ENCODE peak calls at places on chromosomes 11 and 22, in eight cellular contexts. One of them, this sample, is unnamed.

GRCh38 chr11:235180-235997 is 753 bp downstream of the SIRT3 start:
- DNase-seq in thoracic aorta: no peak
- DNase-seq in spleen: no peak
- DNase-seq in lung: no peak
- DNase-seq in astrocyte: no peak
- DNase-seq in fibroblast of lung: peak; percentile 45
- DNase-seq in right cardiac atrium: no peak
- DNase-seq in trophoblast cell: no peak
- DNase-seq in this sample: no peak

GRCh38 chr11:102386376-102386775 is 39.4 kb downstream of the BIRC2 start:
- DNase-seq in trophoblast cell: no peak
- DNase-seq in thoracic aorta: no peak
- DNase-seq in astrocyte: no peak
- DNase-seq in right cardiac atrium: no peak
- DNase-seq in fibroblast of lung: no peak
- DNase-seq in lung: no peak
- DNase-seq in spleen: no peak
- DNase-seq in this sample: no peak

GRCh38 chr11:11268119-11268518 is 84.9 kb downstream of the CSNK2A3 start:
- DNase-seq in thoracic aorta: no peak
- DNase-seq in spleen: no peak
- DNase-seq in trophoblast cell: no peak
- DNase-seq in astrocyte: no peak
- DNase-seq in lung: no peak
- DNase-seq in fibroblast of lung: no peak
- DNase-seq in right cardiac atrium: no peak
- DNase-seq in this sample: no peak

GRCh38 chr11:120562806-120563425 is 51.4 kb downstream of the GRIK4 start:
- DNase-seq in trophoblast cell: no peak
- DNase-seq in astrocyte: no peak
- DNase-seq in spleen: peak; percentile 48
- DNase-seq in lung: no peak
- DNase-seq in fibroblast of lung: peak; percentile 20
- DNase-seq in right cardiac atrium: peak; percentile 73
- DNase-seq in thoracic aorta: no peak
- DNase-seq in this sample: no peak

GRCh38 chr11:75577198-75577597 is 15.1 kb downstream of the SERPINH1 start:
- DNase-seq in spleen: no peak
- DNase-seq in right cardiac atrium: peak; percentile 85
- DNase-seq in trophoblast cell: no peak
- DNase-seq in thoracic aorta: no peak
- DNase-seq in astrocyte: no peak
- DNase-seq in fibroblast of lung: no peak
- DNase-seq in lung: no peak
- DNase-seq in this sample: no peak

GRCh38 chr11:126118806-126119205 is 56.1 kb upstream of the CDON start:
- DNase-seq in lung: no peak
- DNase-seq in thoracic aorta: no peak
- DNase-seq in trophoblast cell: no peak
- DNase-seq in right cardiac atrium: peak; percentile 59
- DNase-seq in astrocyte: no peak
- DNase-seq in spleen: peak; percentile 47
- DNase-seq in fibroblast of lung: no peak
- DNase-seq in this sample: no peak

GRCh38 chr11:23897453-23898289 is 599.2 kb upstream of the LUZP2 start:
- DNase-seq in spleen: no peak
- DNase-seq in fibroblast of lung: peak; percentile 93
- DNase-seq in astrocyte: peak; percentile 92
- DNase-seq in lung: no peak
- DNase-seq in right cardiac atrium: no peak
- DNase-seq in trophoblast cell: peak; percentile 66
- DNase-seq in thoracic aorta: no peak
- DNase-seq in this sample: no peak

GRCh38 chr22:45740236-45740635 is 68.6 kb downstream of the ATXN10 start:
- DNase-seq in astrocyte: peak; percentile 81
- DNase-seq in spleen: no peak
- DNase-seq in thoracic aorta: no peak
- DNase-seq in right cardiac atrium: no peak
- DNase-seq in fibroblast of lung: peak; percentile 83
- DNase-seq in lung: no peak
- DNase-seq in trophoblast cell: no peak
- DNase-seq in this sample: no peak

GRCh38 chr11:58179648-58180047 is 9.2 kb upstream of the OR9Q2 start:
- DNase-seq in lung: no peak
- DNase-seq in thoracic aorta: no peak
- DNase-seq in trophoblast cell: no peak
- DNase-seq in fibroblast of lung: no peak
- DNase-seq in right cardiac atrium: no peak
- DNase-seq in astrocyte: no peak
- DNase-seq in spleen: no peak
- DNase-seq in this sample: no peak

GRCh38 chr11:68266121-68266891 is 5.5 kb downstream of the C11orf24 start:
- DNase-seq in spleen: no peak
- DNase-seq in right cardiac atrium: no peak
- DNase-seq in astrocyte: no peak
- DNase-seq in fibroblast of lung: no peak
- DNase-seq in thoracic aorta: no peak
- DNase-seq in trophoblast cell: no peak
- DNase-seq in lung: no peak
- DNase-seq in this sample: no peak

GRCh38 chr11:69079891-69080290 is 31.2 kb downstream of the TPCN2 start:
- DNase-seq in trophoblast cell: no peak
- DNase-seq in fibroblast of lung: no peak
- DNase-seq in right cardiac atrium: peak; percentile 26
- DNase-seq in thoracic aorta: no peak
- DNase-seq in lung: no peak
- DNase-seq in astrocyte: no peak
- DNase-seq in spleen: no peak
- DNase-seq in this sample: no peak

GRCh38 chr11:128135451-128135850 is 451.9 kb downstream of the ETS1 start:
- DNase-seq in lung: no peak
- DNase-seq in right cardiac atrium: no peak
- DNase-seq in astrocyte: peak; percentile 89
- DNase-seq in trophoblast cell: no peak
- DNase-seq in spleen: no peak
- DNase-seq in fibroblast of lung: peak; percentile 93
- DNase-seq in thoracic aorta: no peak
- DNase-seq in this sample: no peak
- H3K27ac ChIP-seq in lung: no peak overlapping the region
- H3K27ac ChIP-seq in right cardiac atrium: no peak overlapping the region
- H3K27ac ChIP-seq in astrocyte: peak overlapping the region; percentile 11
- H3K27ac ChIP-seq in trophoblast cell: no peak overlapping the region
- H3K27ac ChIP-seq in spleen: no peak overlapping the region
- H3K27ac ChIP-seq in fibroblast of lung: no peak overlapping the region
- H3K27ac ChIP-seq in thoracic aorta: no peak overlapping the region
- H3K27ac ChIP-seq in this sample: peak overlapping the region; percentile 80

DNA sequence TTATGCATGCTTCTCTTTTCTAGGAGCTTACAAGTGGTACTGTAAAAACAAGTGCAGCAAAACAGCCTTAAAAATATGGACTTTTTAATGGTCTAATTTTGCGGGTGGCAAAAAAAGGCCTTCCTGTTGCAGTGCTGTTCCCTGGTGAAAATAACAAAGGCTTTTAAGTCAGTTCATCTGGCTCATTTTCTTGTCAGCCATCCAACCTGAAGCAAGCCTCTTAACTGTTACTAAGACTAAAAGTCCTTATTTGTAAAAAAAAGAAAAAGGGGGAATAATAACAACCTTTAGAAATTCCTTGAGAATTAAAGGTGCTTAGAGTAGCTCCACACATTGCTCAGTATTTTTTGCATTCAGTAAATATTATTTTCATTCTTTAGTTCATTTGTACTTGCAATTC is 200.5 kb upstream of the CHORDC1 start:
- DNase-seq in astrocyte: no peak
- DNase-seq in right cardiac atrium: no peak
- DNase-seq in trophoblast cell: no peak
- DNase-seq in spleen: no peak
- DNase-seq in thoracic aorta: no peak
- DNase-seq in fibroblast of lung: no peak
- DNase-seq in lung: no peak
- DNase-seq in this sample: no peak
- H3K27ac ChIP-seq in astrocyte: no peak overlapping the region
- H3K27ac ChIP-seq in right cardiac atrium: no peak overlapping the region
- H3K27ac ChIP-seq in trophoblast cell: no peak overlapping the region
- H3K27ac ChIP-seq in spleen: no peak overlapping the region
- H3K27ac ChIP-seq in thoracic aorta: no peak overlapping the region
- H3K27ac ChIP-seq in fibroblast of lung: no peak overlapping the region
- H3K27ac ChIP-seq in lung: no peak overlapping the region
- H3K27ac ChIP-seq in this sample: no peak overlapping the region

GRCh38 chr11:111115890-111116289 is 129.6 kb upstream of the POU2AF2 start:
- DNase-seq in trophoblast cell: no peak
- DNase-seq in fibroblast of lung: no peak
- DNase-seq in astrocyte: no peak
- DNase-seq in lung: no peak
- DNase-seq in thoracic aorta: no peak
- DNase-seq in spleen: no peak
- DNase-seq in right cardiac atrium: no peak
- DNase-seq in this sample: no peak
- H3K27ac ChIP-seq in trophoblast cell: no peak overlapping the region
- H3K27ac ChIP-seq in fibroblast of lung: no peak overlapping the region
- H3K27ac ChIP-seq in astrocyte: no peak overlapping the region
- H3K27ac ChIP-seq in lung: no peak overlapping the region
- H3K27ac ChIP-seq in thoracic aorta: no peak overlapping the region
- H3K27ac ChIP-seq in spleen: no peak overlapping the region
- H3K27ac ChIP-seq in right cardiac atrium: no peak overlapping the region
- H3K27ac ChIP-seq in this sample: no peak overlapping the region

GRCh38 chr22:23834406-23834805 is 4.4 kb downstream of the DERL3 start:
- DNase-seq in lung: no peak
- DNase-seq in trophoblast cell: no peak
- DNase-seq in spleen: no peak
- DNase-seq in fibroblast of lung: no peak
- DNase-seq in astrocyte: no peak
- DNase-seq in thoracic aorta: no peak
- DNase-seq in right cardiac atrium: no peak
- DNase-seq in this sample: no peak

GRCh38 chr22:23833911-23834317 is 4.9 kb downstream of the DERL3 start:
- DNase-seq in fibroblast of lung: no peak
- DNase-seq in right cardiac atrium: no peak
- DNase-seq in astrocyte: no peak
- DNase-seq in spleen: peak; percentile 62
- DNase-seq in trophoblast cell: no peak
- DNase-seq in thoracic aorta: no peak
- DNase-seq in lung: no peak
- DNase-seq in this sample: peak; percentile 38

GRCh38 chr22:23835773-23836144 is 3.0 kb downstream of the DERL3 start:
- DNase-seq in fibroblast of lung: no peak
- DNase-seq in thoracic aorta: no peak
- DNase-seq in astrocyte: no peak
- DNase-seq in trophoblast cell: no peak
- DNase-seq in right cardiac atrium: no peak
- DNase-seq in lung: no peak
- DNase-seq in spleen: peak; percentile 59
- DNase-seq in this sample: no peak

GRCh38 chr22:23836281-23836680 is 2.5 kb downstream of the DERL3 start:
- DNase-seq in fibroblast of lung: no peak
- DNase-seq in right cardiac atrium: no peak
- DNase-seq in thoracic aorta: no peak
- DNase-seq in astrocyte: no peak
- DNase-seq in trophoblast cell: no peak
- DNase-seq in spleen: peak; percentile 73
- DNase-seq in lung: no peak
- DNase-seq in this sample: peak; percentile 42

DNA sequence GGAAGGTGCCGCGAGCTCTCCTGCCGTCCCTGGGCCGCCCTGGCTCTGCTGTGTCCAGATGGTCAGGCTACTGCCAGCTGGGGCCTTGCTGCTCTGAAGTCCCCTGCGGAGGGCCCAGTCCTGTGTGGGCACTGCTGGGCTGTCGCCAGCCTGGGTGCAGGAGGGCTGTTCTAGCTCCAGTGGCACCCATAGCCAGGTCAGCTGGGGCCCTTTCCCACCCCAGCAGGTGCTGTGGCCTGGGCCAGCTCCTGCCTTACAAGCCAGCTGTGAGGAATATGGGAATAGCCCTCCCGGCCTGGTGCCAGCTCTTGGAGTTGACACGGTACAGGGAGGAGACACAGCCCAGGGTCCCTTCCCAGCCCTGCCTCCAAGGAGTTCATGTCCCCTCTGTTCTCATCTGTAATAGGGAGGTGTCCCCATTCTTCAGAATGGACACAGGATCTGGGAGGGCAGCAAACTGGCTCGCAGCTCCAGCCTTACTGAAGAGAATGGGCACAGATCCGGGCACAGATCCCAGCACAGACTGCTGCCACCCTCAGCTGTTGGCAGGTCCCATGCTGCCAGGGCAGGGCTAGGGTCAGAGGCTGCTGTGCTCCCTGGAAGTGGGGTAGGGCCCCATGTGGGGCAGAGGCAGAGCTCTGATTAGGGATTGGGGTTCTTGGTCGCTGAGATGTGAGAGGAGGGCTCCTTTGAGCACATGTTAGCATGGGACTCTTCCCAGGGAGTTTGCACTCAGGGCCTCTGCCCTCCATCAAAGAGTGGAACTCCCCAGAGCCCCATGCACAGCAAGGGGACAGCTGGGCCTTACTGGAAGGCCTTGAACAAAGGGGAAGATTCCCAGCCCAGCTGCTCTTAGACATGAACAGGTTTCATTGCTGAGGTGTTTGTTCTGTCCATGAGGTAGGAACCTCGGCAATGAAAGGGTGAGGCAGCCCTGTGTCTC is 3.7 kb downstream of the DERL3 start:
- DNase-seq in trophoblast cell: no peak
- DNase-seq in astrocyte: no peak
- DNase-seq in fibroblast of lung: no peak
- DNase-seq in lung: no peak
- DNase-seq in right cardiac atrium: peak; percentile 83
- DNase-seq in spleen: peak; percentile 68
- DNase-seq in thoracic aorta: no peak
- DNase-seq in this sample: peak; percentile 51
- H3K27ac ChIP-seq in trophoblast cell: no peak overlapping the region
- H3K27ac ChIP-seq in astrocyte: no peak overlapping the region
- H3K27ac ChIP-seq in fibroblast of lung: no peak overlapping the region
- H3K27ac ChIP-seq in lung: peak overlapping the region; percentile 87
- H3K27ac ChIP-seq in right cardiac atrium: peak overlapping the region; percentile 76
- H3K27ac ChIP-seq in spleen: no peak overlapping the region
- H3K27ac ChIP-seq in thoracic aorta: peak overlapping the region; percentile 56
- H3K27ac ChIP-seq in this sample: no peak overlapping the region

DNA sequence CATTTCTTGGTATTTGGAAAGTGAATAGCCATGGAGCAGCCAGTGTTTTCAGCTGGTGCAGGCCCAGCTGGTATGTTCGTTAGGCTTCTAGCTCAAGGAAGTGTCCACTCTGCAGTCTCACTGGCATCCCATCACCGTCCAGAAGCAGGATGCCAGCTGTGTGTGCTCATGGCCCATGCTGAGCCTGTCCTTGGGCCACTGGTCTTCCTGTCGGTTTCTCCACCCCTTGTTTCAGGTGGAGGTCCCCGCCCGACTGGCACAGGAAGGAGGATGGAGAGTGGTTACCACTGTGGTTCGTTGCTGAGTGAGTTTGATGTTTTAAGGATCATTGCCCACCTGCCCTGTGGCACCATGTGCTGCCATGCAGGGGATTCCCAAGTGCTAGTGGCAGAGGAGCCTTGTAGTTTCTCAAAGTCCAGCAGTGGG is 63.7 kb downstream of the MED15 start:
- DNase-seq in trophoblast cell: no peak
- DNase-seq in lung: no peak
- DNase-seq in spleen: peak; percentile 71
- DNase-seq in astrocyte: no peak
- DNase-seq in right cardiac atrium: no peak
- DNase-seq in thoracic aorta: no peak
- DNase-seq in fibroblast of lung: no peak
- DNase-seq in this sample: no peak
- H3K27ac ChIP-seq in trophoblast cell: no peak overlapping the region
- H3K27ac ChIP-seq in lung: no peak overlapping the region
- H3K27ac ChIP-seq in spleen: no peak overlapping the region
- H3K27ac ChIP-seq in astrocyte: no peak overlapping the region
- H3K27ac ChIP-seq in right cardiac atrium: no peak overlapping the region
- H3K27ac ChIP-seq in thoracic aorta: peak overlapping the region; percentile 19
- H3K27ac ChIP-seq in fibroblast of lung: peak overlapping the region; percentile 9
- H3K27ac ChIP-seq in this sample: peak overlapping the region; percentile 84